ENCODE peak calls at places on chromosomes 13 and 19, in four cellular contexts. B is K562, J is WTC11, H is SK-N-SH. R is an unnamed sample.

GRCh38 chr13:96020155-96020575 is 33.0 kb downstream of the UGGT2 start:
- DNase-seq in J (no peak), H (peak), B (peak), R (peak)

GRCh38 chr19:14434543-14435319 is 1.6 kb downstream of the PKN1 start:
- DNase-seq in B (peak), H (peak), J (no peak), R (no peak)

GRCh38 chr19:32890326-32890725 is 20.8 kb upstream of the SLC7A9 start:
- DNase-seq in B (no peak), H (no peak), J (no peak), R (no peak)

GRCh38 chr13:112781881-112782361 is 92.1 kb downstream of the ATP11A start:
- DNase-seq in J (no peak), B (no peak), H (peak), R (no peak)

GRCh38 chr19:34176581-34176980 is 4.3 kb downstream of the LSM14A start:
- DNase-seq in J (no peak), H (no peak), B (no peak), R (no peak)

GRCh38 chr19:29545866-29546582 is 20.2 kb downstream of the VSTM2B start:
- DNase-seq in B (no peak), H (no peak), J (no peak), R (no peak)

GRCh38 chr19:35138305-35138799 is 272 bp upstream of the FXYD1 start:
- DNase-seq in B (no peak), H (no peak), J (no peak), R (no peak)

GRCh38 chr19:290539-291521 is at the start of gene PLPP2:
- DNase-seq in H (peak), J (peak), B (peak), R (no peak)

GRCh38 chr13:47085346-47085745 is 188.5 kb upstream of the HTR2A start:
- DNase-seq in H (no peak), J (no peak), B (no peak), R (no peak)

GRCh38 chr13:65965496-65965895 is 1264.6 kb downstream of the PCDH9 start:
- DNase-seq in B (no peak), J (no peak), H (no peak), R (no peak)

GRCh38 chr13:52850396-52851152 is 2.1 kb upstream of the PCDH8 start:
- DNase-seq in H (peak), J (peak), B (no peak), R (no peak)

GRCh38 chr13:43127103-43127817 is 103.9 kb downstream of the DNAJC15 start:
- DNase-seq in H (no peak), J (no peak), B (no peak), R (no peak)

GRCh38 chr13:76823969-76824368 is 62.2 kb downstream of the KCTD12 start:
- DNase-seq in B (no peak), J (no peak), H (no peak), R (no peak)

GRCh38 chr19:23470873-23471555 is 75.7 kb upstream of the ZNF91 start:
- DNase-seq in B (no peak), J (peak), H (peak), R (no peak)

GRCh38 chr19:6238256-6238642 is 41.5 kb downstream of the MLLT1 start:
- DNase-seq in J (no peak), B (peak), H (peak), R (no peak)

GRCh38 chr13:100154835-100155463 is 66.1 kb downstream of the PCCA start:
- DNase-seq in B (no peak), J (no peak), H (no peak), R (no peak)

GRCh38 chr13:22964245-22964966 is 216.4 kb upstream of the SGCG start:
- DNase-seq in J (no peak), H (no peak), B (no peak), R (no peak)

GRCh38 chr19:57302020-57302465 is 18.2 kb upstream of the ZNF543 start:
- DNase-seq in B (no peak), J (no peak), H (no peak), R (no peak)

GRCh38 chr19:32870981-32871451 is 1.4 kb upstream of the SLC7A9 start:
- DNase-seq in J (no peak), B (no peak), H (no peak), R (no peak)

GRCh38 chr13:24986826-24987225 is 109.1 kb upstream of the PABPC3 start:
- DNase-seq in B (no peak), J (no peak), H (no peak), R (no peak)

GRCh38 chr13:67230774-67231480 is 791 bp upstream of the PCDH9 start:
- DNase-seq in J (peak), H (peak), B (peak), R (no peak)

GRCh38 chr19:44737238-44738160 is 11.0 kb upstream of the BCL3 start:
- DNase-seq in H (no peak), B (no peak), J (no peak), R (no peak)

GRCh38 chr13:75961911-75962310 is 325.8 kb downstream of the LMO7 start:
- DNase-seq in J (no peak), B (no peak), H (no peak), R (no peak)

GRCh38 chr19:45793178-45793564 is 526 bp upstream of the DMWD start:
- DNase-seq in H (no peak), B (no peak), J (no peak), R (no peak)

GRCh38 chr19:45792482-45793177 is at the start of gene DMWD:
- DNase-seq in H (peak), J (peak), B (peak), R (peak)

GRCh38 chr19:45789035-45789786 is 3.4 kb downstream of the DMWD start:
- DNase-seq in H (no peak), B (no peak), J (no peak), R (no peak)

GRCh38 chr19:45791744-45792481 is 732 bp downstream of the DMWD start:
- DNase-seq in J (no peak), B (no peak), H (no peak), R (no peak)

GRCh38 chr19:45790942-45791341 is 1.7 kb downstream of the DMWD start:
- DNase-seq in H (no peak), J (no peak), B (no peak), R (no peak)
- TF ChIP-seq USF1 in H (no peak), J (no peak), B (no peak), R (no peak)

DNA sequence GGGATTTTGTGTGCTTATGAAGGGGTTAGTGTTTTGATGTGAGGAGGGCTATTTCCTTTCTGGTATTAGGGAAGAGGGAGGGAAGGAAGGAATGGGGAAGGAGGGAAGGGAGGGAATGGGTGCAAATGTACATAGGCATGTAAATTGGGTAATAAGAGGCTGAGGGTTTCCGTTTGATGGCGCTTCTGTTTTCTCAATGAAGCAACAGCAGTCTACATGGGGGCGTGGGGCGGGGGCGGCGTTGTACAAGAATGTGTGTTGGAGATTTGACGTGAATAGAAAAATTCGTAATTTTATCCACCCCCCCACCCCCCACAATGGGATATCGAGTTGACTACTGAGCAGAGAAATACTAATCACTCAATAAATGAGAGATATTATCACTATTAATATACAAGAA is 52.5 kb downstream of the PDS5B start:
- DNase-seq in H (no peak), J (no peak), B (no peak), R (no peak)
- TF ChIP-seq USF1 in H (no peak), J (no peak), B (no peak), R (no peak)

GRCh38 chr13:49336655-49337054 is 88.9 kb downstream of the CDADC1 start:
- DNase-seq in H (no peak), B (no peak), J (no peak), R (no peak)
- TF ChIP-seq USF1 in H (no peak), B (no peak), J (no peak), R (no peak)

DNA sequence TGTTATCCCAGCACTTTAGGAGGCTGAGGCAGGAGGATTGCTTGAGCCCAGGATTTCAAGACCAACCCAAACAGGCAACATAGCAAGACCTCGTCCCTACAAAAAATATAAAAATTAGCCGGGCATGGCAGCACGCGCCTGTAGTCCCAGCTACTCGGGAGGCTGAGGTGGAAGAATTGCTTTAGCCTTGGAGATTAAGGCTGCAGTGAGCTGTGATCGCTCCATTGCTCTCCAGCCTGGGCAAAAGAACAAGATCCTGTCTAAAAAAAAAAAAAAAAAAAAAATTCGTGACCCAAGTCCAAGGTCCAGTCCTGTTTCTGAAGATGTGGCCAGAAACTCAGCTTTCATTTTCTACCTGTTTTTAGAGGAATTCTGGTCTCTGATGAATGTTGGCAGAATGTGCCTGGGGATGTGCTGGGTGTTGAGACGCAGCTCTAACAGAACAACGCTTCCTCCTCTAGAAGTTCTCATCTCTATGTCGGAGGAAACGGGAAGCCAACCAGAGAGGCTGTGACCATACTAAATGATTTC is 1.9 kb upstream of the PGPEP1 start:
- DNase-seq in H (no peak), B (no peak), J (no peak), R (no peak)
- TF ChIP-seq USF1 in H (no peak), B (no peak), J (no peak), R (no peak)

GRCh38 chr19:10977773-10978155 is 16.9 kb downstream of the SMARCA4 start:
- DNase-seq in J (no peak), B (no peak), H (no peak), R (no peak)

GRCh38 chr19:10976200-10976892 is 15.5 kb downstream of the SMARCA4 start:
- DNase-seq in H (no peak), J (no peak), B (no peak), R (no peak)

GRCh38 chr19:10971107-10971715 is 10.4 kb downstream of the SMARCA4 start:
- DNase-seq in B (no peak), J (no peak), H (no peak), R (no peak)

GRCh38 chr19:10979950-10980349 is 19.1 kb downstream of the SMARCA4 start:
- DNase-seq in B (no peak), J (no peak), H (no peak), R (peak)

GRCh38 chr19:10975374-10976036 is 14.7 kb downstream of the SMARCA4 start:
- DNase-seq in B (no peak), H (no peak), J (no peak), R (no peak)
- TF ChIP-seq USF1 in B (no peak), H (no peak), J (no peak), R (no peak)

DNA sequence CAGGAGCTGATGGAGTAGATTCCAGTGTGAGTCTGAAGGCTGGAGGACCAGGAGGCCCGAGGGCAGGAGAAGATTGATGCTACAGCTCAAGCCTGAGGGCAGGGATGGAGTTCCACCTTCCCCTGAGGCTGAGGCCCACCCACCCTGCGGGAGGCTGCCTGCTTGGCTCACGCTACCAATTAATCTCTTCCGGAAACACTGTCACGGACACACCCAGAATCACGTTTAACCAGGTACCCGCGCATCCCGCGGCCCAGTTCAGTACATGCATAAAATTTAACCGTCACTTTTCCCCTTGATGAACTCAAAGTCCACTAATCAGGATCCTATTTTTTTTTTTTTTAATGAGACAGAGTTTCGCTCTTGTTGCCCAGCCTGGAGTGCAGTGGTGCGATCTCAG is 5.2 kb upstream of the ZNF628 start:
- DNase-seq in B (no peak), H (no peak), J (no peak), R (no peak)
- TF ChIP-seq USF1 in B (no peak), H (no peak), J (no peak), R (no peak)